ENCODE peak calls at places on chromosomes 16 and 17, in six cellular contexts. U is GM12865, V is BJ, D is upper lobe of right lung, R is keratinocyte, L is ascending aorta. J is an unnamed sample.

GRCh38 chr16:78684655-78685400 is 585.4 kb downstream of the WWOX start:
- DNase-seq in V (no peak), U (no peak), D (no peak), R (no peak), L (no peak), J (no peak)

GRCh38 chr16:4136229-4136813 is 20.1 kb upstream of the ADCY9 start:
- DNase-seq in U (no peak), V (no peak), R (peak), D (peak), L (no peak), J (no peak)

GRCh38 chr16:80346160-80346632 is 194.6 kb upstream of the DYNLRB2 start:
- DNase-seq in D (no peak), V (no peak), R (no peak), U (peak), L (no peak), J (no peak)

GRCh38 chr17:29256116-29256515 is 9.5 kb downstream of the CRYBA1 start:
- DNase-seq in V (no peak), D (no peak), L (no peak), R (no peak), U (no peak), J (no peak)

GRCh38 chr17:45394913-45395568 is 37.6 kb downstream of the ARHGAP27 start:
- DNase-seq in R (no peak), L (no peak), D (peak), V (peak), U (peak), J (peak)

GRCh38 chr17:44863254-44863918 is 15.7 kb downstream of the HIGD1B start:
- DNase-seq in L (no peak), D (no peak), R (no peak), V (no peak), U (no peak), J (no peak)

GRCh38 chr16:14193316-14193871 is 122.3 kb downstream of the MRTFB start:
- DNase-seq in V (no peak), D (no peak), R (no peak), L (no peak), U (peak), J (peak)

GRCh38 chr16:84940670-84941551 is 70.4 kb downstream of the ZDHHC7 start:
- DNase-seq in R (no peak), V (no peak), U (no peak), L (no peak), D (peak), J (no peak)

GRCh38 chr17:41547378-41547841 is 19.3 kb upstream of the KRT19 start:
- DNase-seq in D (no peak), U (no peak), V (no peak), R (no peak), L (no peak), J (no peak)

GRCh38 chr16:66603537-66604375 is 748 bp upstream of the CMTM3 start:
- DNase-seq in L (no peak), U (peak), D (peak), V (peak), R (no peak), J (peak)

GRCh38 chr16:24853830-24854229 is 8.1 kb downstream of the SLC5A11 start:
- DNase-seq in R (no peak), U (no peak), V (no peak), L (no peak), D (no peak), J (no peak)

GRCh38 chr17:82860606-82861392 is 21.0 kb upstream of the ZNF750 start:
- DNase-seq in U (no peak), R (no peak), V (no peak), L (no peak), D (no peak), J (no peak)

GRCh38 chr16:79751785-79752184 is 151.2 kb upstream of the MAF start:
- DNase-seq in U (no peak), D (no peak), R (peak), L (no peak), V (no peak), J (no peak)

GRCh38 chr17:35486920-35487727 is 38.6 kb upstream of the SLFN13 start:
- DNase-seq in D (peak), R (no peak), U (peak), L (no peak), V (no peak), J (peak)

GRCh38 chr17:78997231-78997741 is 12.3 kb downstream of the CANT1 start:
- DNase-seq in D (no peak), R (no peak), V (no peak), U (no peak), L (no peak), J (no peak)

GRCh38 chr16:84449156-84450140 is 55.0 kb downstream of the MEAK7 start:
- DNase-seq in R (no peak), D (peak), U (no peak), V (no peak), L (no peak), J (no peak)

GRCh38 chr17:7440823-7441174 is 1.5 kb downstream of the FGF11 start:
- DNase-seq in R (no peak), V (no peak), D (no peak), L (no peak), U (peak), J (peak)

GRCh38 chr16:89720520-89720858 is 209 bp downstream of the VPS9D1 start:
- DNase-seq in R (no peak), U (no peak), V (no peak), D (peak), L (no peak), J (no peak)

GRCh38 chr16:82699711-82700495 is 73.1 kb downstream of the CDH13 start:
- DNase-seq in U (no peak), L (no peak), V (peak), D (no peak), R (no peak), J (no peak)

GRCh38 chr17:76213491-76213890 is 26.8 kb downstream of the RNF157 start:
- DNase-seq in R (no peak), L (no peak), D (no peak), V (no peak), U (no peak), J (no peak)

GRCh38 chr17:69250641-69251040 is 22.0 kb upstream of the ABCA10 start:
- DNase-seq in R (no peak), D (no peak), U (no peak), V (no peak), L (no peak), J (no peak)

GRCh38 chr17:71762526-71762925 is 358.3 kb upstream of the SOX9 start:
- DNase-seq in V (no peak), D (no peak), U (no peak), R (no peak), L (no peak), J (no peak)

GRCh38 chr17:71759422-71760060 is 361.3 kb upstream of the SOX9 start:
- DNase-seq in L (no peak), D (no peak), V (no peak), R (no peak), U (no peak), J (no peak)

GRCh38 chr17:71760062-71760720 is 360.6 kb upstream of the SOX9 start:
- DNase-seq in D (no peak), U (no peak), L (no peak), V (no peak), R (peak), J (no peak)

GRCh38 chr17:71765437-71765836 is 355.4 kb upstream of the SOX9 start:
- DNase-seq in D (no peak), L (no peak), V (no peak), R (no peak), U (no peak), J (no peak)

GRCh38 chr17:71764507-71764906 is 356.3 kb upstream of the SOX9 start:
- DNase-seq in L (no peak), R (no peak), U (peak), V (no peak), D (no peak), J (peak)
- TF ChIP-seq CTCF in L (no peak), R (peak), U (peak), V (peak), D (no peak), J (no peak)

DNA sequence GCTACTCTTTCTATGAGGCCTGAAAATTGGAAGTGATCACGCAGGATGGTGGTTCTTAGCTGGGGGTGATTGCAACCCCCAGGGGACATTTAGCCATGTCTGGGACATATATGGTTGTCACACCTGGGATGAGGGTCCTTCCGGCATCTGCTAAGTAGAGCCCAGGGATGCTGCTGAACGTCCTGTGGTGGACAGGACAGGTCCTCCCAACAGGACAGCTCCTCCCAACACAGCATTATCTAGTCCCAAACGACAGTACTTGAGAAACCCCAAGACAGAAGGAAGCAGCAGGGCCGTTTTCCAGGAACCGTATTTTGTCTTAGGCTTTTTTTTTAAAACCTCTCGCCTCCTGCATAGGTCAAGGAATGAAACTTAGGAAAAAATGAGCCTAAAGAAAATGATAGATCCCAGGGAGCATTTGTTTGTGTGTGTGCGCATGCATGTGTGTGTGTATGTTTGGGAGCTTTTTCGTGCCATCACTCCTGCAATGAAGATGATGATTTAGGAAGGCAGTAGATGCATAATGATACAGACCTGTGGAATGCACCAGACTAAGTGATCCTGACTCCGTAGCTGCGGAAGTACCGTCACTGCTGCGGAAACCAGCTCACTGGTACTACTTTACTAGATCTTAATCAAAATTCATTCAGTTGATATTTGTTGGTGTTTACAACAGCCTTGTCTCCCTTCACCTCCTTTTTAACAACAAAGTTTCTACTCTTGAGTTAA is 118.2 kb downstream of the SNX29 start:
- DNase-seq in V (no peak), D (peak), R (no peak), L (no peak), U (no peak), J (no peak)
- TF ChIP-seq CTCF in V (no peak), D (no peak), R (no peak), L (no peak), U (no peak), J (no peak)

GRCh38 chr17:47243737-47244598 is 9.7 kb upstream of the ITGB3 start:
- DNase-seq in L (no peak), U (no peak), R (no peak), D (no peak), V (no peak), J (no peak)
- TF ChIP-seq CTCF in L (no peak), U (no peak), R (no peak), D (no peak), V (no peak), J (no peak)

DNA sequence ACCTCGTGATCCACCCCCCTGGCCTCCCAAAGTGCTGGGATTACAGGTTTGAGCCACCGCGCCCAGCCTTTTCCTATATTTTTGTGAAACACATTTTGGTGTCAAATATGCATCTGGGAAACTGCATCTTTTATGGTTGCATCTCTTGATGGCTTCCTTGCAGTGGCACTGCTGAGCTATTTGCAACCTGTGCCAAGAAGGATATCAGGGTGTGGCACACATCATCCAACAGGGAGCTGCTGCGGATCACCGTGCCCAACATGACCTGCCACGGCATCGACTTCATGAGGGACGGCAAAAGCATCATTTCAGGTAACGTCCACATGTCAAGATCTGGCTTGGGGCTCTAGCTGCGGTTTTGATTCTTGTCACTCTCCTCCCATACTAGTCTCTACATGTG is 16.8 kb upstream of the USP43 start:
- DNase-seq in V (no peak), L (no peak), D (no peak), R (no peak), U (no peak), J (no peak)
- TF ChIP-seq CTCF in V (no peak), L (no peak), D (no peak), R (peak), U (no peak), J (no peak)

GRCh38 chr17:34416116-34416515 is 53.1 kb upstream of the CCL1 start:
- DNase-seq in R (no peak), U (no peak), D (no peak), L (no peak), V (no peak), J (no peak)
- TF ChIP-seq CTCF in R (no peak), U (no peak), D (no peak), L (no peak), V (no peak), J (no peak)

GRCh38 chr17:60066576-60066975 is 12.1 kb downstream of the HEATR6 start:
- DNase-seq in D (no peak), U (no peak), L (no peak), R (no peak), V (no peak), J (no peak)

GRCh38 chr17:60067871-60068270 is 10.8 kb downstream of the HEATR6 start:
- DNase-seq in L (no peak), R (no peak), D (no peak), U (no peak), V (no peak), J (no peak)

GRCh38 chr17:60060474-60060873 is 18.2 kb downstream of the HEATR6 start:
- DNase-seq in D (no peak), U (no peak), L (no peak), R (no peak), V (no peak), J (no peak)

GRCh38 chr17:60065136-60065535 is 13.6 kb downstream of the HEATR6 start:
- DNase-seq in D (no peak), U (no peak), R (no peak), L (no peak), V (no peak), J (no peak)

DNA sequence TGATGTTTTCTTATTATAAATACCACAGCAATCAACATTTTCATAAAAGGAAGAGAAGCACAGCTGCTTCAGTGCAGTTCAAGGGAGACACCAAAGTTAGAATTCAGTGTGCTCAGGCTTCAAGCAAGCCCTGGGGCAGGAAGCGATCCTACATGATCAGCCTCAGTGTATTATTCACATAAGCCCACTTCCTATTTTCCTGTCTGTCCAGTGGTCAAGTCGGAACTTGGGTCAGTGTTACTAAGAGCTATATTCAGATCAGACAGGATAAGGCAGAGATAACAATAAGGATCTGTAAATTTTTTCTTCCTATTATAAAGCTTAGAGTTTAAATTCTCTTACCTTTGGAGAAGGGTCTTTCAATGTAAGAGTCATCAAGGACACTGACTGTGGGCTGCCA is 12.9 kb downstream of the HEATR6 start:
- DNase-seq in L (no peak), R (no peak), D (no peak), U (no peak), V (no peak), J (no peak)
- TF ChIP-seq CTCF in L (no peak), R (no peak), D (no peak), U (no peak), V (no peak), J (no peak)

DNA sequence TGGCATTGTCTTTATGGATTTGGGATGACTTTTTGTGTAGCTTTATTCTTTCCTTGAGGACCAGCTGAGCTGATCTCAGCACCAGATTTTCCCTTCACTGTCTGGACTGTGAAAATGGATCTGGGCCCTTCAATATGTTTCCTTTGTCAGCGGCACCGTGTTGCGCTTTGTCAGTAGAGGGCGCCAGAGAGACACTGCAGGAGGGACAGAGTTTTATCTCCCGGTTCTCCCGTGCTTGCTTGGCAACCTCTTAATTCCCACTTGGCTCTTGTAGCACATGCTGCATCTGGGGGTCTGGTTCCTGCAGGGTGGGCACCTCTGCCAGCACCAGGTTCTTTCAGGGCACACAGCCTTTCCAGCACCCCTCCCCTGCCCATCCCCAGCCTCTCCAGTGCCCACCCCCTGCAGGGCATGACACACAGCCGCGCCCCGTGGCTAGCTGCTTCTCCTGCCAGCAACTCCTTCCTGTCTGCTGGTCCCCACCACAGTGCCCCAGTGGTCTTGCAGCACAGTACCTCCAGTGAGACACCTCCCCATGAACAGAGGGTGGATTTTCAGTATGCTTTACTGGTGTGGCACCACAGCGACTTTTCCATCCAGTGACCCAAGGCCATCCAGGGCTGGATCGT is 19.6 kb downstream of the OR1D5 start:
- DNase-seq in R (no peak), L (no peak), D (peak), V (no peak), U (peak), J (peak)
- TF ChIP-seq CTCF in R (peak), L (no peak), D (peak), V (no peak), U (peak), J (peak)

GRCh38 chr16:104828-105374 is 26.9 kb downstream of the MPG start:
- DNase-seq in R (no peak), V (no peak), D (no peak), L (no peak), U (no peak), J (no peak)

GRCh38 chr16:106623-107324 is 28.7 kb downstream of the MPG start:
- DNase-seq in U (peak), V (no peak), R (no peak), D (no peak), L (no peak), J (peak)

GRCh38 chr16:104355-104754 is 26.3 kb downstream of the MPG start:
- DNase-seq in L (no peak), V (no peak), R (no peak), D (no peak), U (no peak), J (no peak)

GRCh38 chr16:102060-102855 is 24.2 kb downstream of the MPG start:
- DNase-seq in R (no peak), L (peak), D (no peak), U (no peak), V (no peak), J (no peak)

DNA sequence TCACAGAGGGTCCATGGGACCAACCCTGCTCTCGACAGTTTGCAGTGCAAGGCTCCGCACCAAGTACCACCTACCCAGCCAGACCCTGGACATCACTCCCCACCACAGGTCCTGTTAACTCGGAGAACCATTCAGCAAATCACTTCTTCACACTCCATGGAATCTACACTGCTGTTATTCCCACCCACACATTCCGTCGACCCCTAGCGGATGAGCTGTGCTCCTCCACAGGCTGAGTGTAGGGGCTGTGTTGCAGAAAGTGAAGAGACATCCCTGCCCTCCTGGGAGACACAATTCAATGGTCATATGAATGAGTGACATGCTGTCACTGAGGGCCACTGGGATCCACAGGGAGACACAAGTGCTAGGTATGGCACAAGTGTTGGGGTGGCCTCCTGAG is 27.5 kb downstream of the MPG start:
- DNase-seq in R (no peak), L (no peak), D (no peak), U (no peak), V (no peak), J (no peak)
- TF ChIP-seq CTCF in R (no peak), L (no peak), D (no peak), U (no peak), V (no peak), J (no peak)

GRCh38 chr16:27268376-27269299 is at the start of gene NSMCE1:
- DNase-seq in D (peak), L (peak), R (peak), U (peak), V (peak), J (peak)
- TF ChIP-seq CTCF in D (peak), L (peak), R (peak), U (no peak), V (peak), J (no peak)

DNA sequence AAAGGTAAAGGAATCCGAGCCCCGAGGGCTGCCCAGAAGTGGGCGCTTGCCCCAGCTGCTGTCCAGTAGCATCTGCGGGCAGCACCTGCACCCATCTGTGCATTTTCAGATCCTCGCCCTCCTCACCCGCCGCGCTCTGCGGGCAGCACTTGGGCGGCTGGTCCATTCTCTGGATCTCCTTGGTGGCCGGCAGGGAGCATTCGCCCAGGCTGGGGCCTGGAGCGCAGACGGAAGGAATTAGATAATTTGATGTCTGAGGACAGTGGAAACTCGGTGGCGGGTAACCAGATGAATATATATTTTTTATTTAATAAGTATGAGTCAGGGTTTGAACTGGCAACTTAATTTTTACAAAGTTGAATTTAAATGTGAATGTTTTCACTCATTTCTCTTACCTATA is 88.5 kb downstream of the NPIPB11 start:
- DNase-seq in U (no peak), R (no peak), L (no peak), D (no peak), V (no peak), J (no peak)
- TF ChIP-seq CTCF in U (no peak), R (no peak), L (no peak), D (peak), V (peak), J (no peak)